ENCODE peak calls at places on chromosomes 5 and 9, in nine cellular contexts. P is IMR-90, O is PC-3, H is mesendoderm, N is PC-9, K is astrocyte, W is mammary epithelial cell, V is H9, E is A549. D is an unnamed sample.

GRCh38 chr5:59648949-59649921 is 244.3 kb downstream of the PDE4D start:
- DNase-seq in P (no peak), O (no peak), H (peak; percentile 97), N (no peak), K (peak; percentile 90), W (no peak), V (no peak), E (no peak), D (peak; percentile 66)

GRCh38 chr9:129270903-129271431 is 92.9 kb upstream of the IER5L start:
- DNase-seq in P (peak; percentile 44), O (no peak), H (no peak), N (no peak), K (peak; percentile 93), W (peak; percentile 82), V (no peak), E (no peak), D (no peak)

GRCh38 chr5:166341708-166342329 is 1949.6 kb upstream of the WWC1 start:
- DNase-seq in P (no peak), O (no peak), H (peak; percentile 40), N (no peak), K (no peak), W (no peak), V (no peak), E (no peak), D (no peak)

GRCh38 chr9:113738898-113739604 is 137.1 kb upstream of the ZNF618 start:
- DNase-seq in P (no peak), O (peak; percentile 11), H (peak; percentile 52), N (no peak), K (no peak), W (no peak), V (peak; percentile 42), E (no peak), D (no peak)

GRCh38 chr9:23674016-23674585 is 151.9 kb downstream of the ELAVL2 start:
- DNase-seq in P (no peak), O (no peak), H (no peak), N (no peak), K (peak; percentile 63), W (no peak), V (no peak), E (no peak), D (no peak)

GRCh38 chr5:176192094-176192721 is 46.0 kb upstream of the SIMC1 start:
- DNase-seq in P (no peak), O (no peak), H (no peak), N (no peak), K (no peak), W (no peak), V (no peak), E (no peak), D (no peak)

GRCh38 chr5:14685757-14686156 is 21.2 kb downstream of the OTULIN start:
- DNase-seq in P (peak; percentile 69), O (peak; percentile 79), H (peak; percentile 70), N (peak; percentile 54), K (peak; percentile 45), W (peak; percentile 53), V (no peak), E (peak; percentile 62), D (peak; percentile 62)

GRCh38 chr5:176823869-176824412 is 13.6 kb downstream of the UNC5A start:
- DNase-seq in P (no peak), O (no peak), H (no peak), N (peak; percentile 79), K (no peak), W (no peak), V (peak; percentile 78), E (no peak), D (no peak)

GRCh38 chr5:79802404-79802803 is 112.8 kb downstream of the CMYA5 start:
- DNase-seq in P (no peak), O (no peak), H (no peak), N (no peak), K (no peak), W (no peak), V (no peak), E (no peak), D (no peak)

GRCh38 chr9:114098021-114098659 is 952 bp downstream of the KIF12 start:
- DNase-seq in P (no peak), O (peak; percentile 39), H (peak; percentile 72), N (no peak), K (no peak), W (peak; percentile 28), V (peak; percentile 77), E (peak; percentile 44), D (peak; percentile 84)

GRCh38 chr5:57690724-57691123 is 208.1 kb upstream of the ACTBL2 start:
- DNase-seq in P (no peak), O (no peak), H (no peak), N (no peak), K (no peak), W (no peak), V (no peak), E (no peak), D (no peak)

GRCh38 chr5:138725153-138725884 is 27.9 kb upstream of the CTNNA1 start:
- DNase-seq in P (peak; percentile 48), O (peak; percentile 91), H (peak; percentile 97), N (peak; percentile 94), K (peak; percentile 65), W (peak; percentile 97), V (peak; percentile 93), E (no peak), D (peak; percentile 77)

GRCh38 chr5:119417891-119418781 is 34.2 kb upstream of the HSD17B4 start:
- DNase-seq in P (peak; percentile 76), O (peak; percentile 15), H (peak; percentile 59), N (no peak), K (peak; percentile 93), W (peak; percentile 48), V (no peak), E (no peak), D (no peak)

GRCh38 chr9:79184821-79185220 is 386.9 kb upstream of the TLE4 start:
- DNase-seq in P (peak; percentile 41), O (no peak), H (no peak), N (no peak), K (peak; percentile 77), W (no peak), V (no peak), E (no peak), D (no peak)

GRCh38 chr9:130927338-130927737 is 11.7 kb downstream of the FIBCD1 start:
- DNase-seq in P (peak; percentile 11), O (peak; percentile 42), H (no peak), N (no peak), K (no peak), W (no peak), V (no peak), E (no peak), D (no peak)

GRCh38 chr5:19886123-19886921 is 101.7 kb downstream of the CDH18 start:
- DNase-seq in P (peak; percentile 86), O (peak; percentile 54), H (peak; percentile 23), N (no peak), K (peak; percentile 80), W (peak; percentile 76), V (no peak), E (no peak), D (no peak)

GRCh38 chr9:72509635-72510034 is 11.8 kb upstream of the TMC1 start:
- DNase-seq in P (peak; percentile 51), O (peak; percentile 44), H (no peak), N (no peak), K (peak; percentile 66), W (peak; percentile 64), V (no peak), E (no peak), D (no peak)

GRCh38 chr9:72506615-72507014 is 14.8 kb upstream of the TMC1 start:
- DNase-seq in P (no peak), O (no peak), H (no peak), N (no peak), K (no peak), W (no peak), V (no peak), E (no peak), D (no peak)

DNA sequence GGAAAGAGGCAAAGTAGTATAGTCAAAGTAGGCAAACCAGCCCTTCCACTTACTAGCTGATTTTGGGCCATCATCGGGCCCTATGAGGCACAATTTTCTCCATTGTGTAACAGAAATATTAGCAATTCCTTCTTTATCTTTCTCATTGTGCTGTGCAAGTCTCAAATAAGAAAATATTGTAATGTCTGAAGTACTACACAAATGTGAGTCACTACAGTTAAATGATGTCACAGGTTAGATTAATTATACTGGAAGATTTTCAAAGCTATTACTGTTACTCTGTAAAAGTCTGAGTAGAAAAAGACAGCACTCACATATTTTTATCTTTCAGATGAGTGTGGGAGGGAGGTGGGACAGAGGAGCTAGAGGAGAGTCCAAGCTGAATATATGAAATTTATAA is 12.4 kb upstream of the TMC1 start:
- DNase-seq in P (peak; percentile 74), O (peak; percentile 48), H (no peak), N (no peak), K (peak; percentile 88), W (peak; percentile 70), V (no peak), E (no peak), D (no peak)
- H3K4me2 ChIP-seq in P (no peak overlapping the region), O (peak overlapping the region; percentile 19), H (no peak overlapping the region), N (peak overlapping the region; percentile 41), K (peak overlapping the region; percentile 43), W (peak overlapping the region; percentile 25), V (no peak overlapping the region), E (peak overlapping the region; percentile 25), D (no peak overlapping the region)

GRCh38 chr5:83547156-83547555 is 75.6 kb downstream of the VCAN start:
- DNase-seq in P (no peak), O (no peak), H (peak; percentile 23), N (no peak), K (peak; percentile 89), W (no peak), V (no peak), E (no peak), D (no peak)
- H3K4me2 ChIP-seq in P (no peak overlapping the region), O (no peak overlapping the region), H (no peak overlapping the region), N (no peak overlapping the region), K (no peak overlapping the region), W (no peak overlapping the region), V (no peak overlapping the region), E (no peak overlapping the region), D (no peak overlapping the region)

DNA sequence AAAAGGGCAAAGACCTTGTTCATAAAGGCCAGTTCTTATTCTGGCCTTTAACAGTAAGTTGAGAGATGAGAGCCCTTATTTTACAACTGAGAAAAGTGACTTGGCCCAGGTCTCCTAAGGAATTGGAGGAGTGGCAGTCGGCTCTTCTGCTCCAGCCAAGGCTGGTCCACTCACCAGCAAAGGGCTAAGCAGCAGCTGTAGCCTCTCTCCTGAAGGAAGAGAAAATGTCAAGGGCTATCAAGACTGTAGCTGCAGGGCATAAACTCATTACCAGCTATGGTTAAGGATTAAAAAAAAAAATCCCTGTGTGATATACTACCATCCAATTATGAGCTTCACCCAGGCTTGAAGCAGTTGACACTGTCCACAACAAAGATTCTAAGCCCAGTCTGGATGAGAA is 138.6 kb upstream of the RAD23B start:
- DNase-seq in P (no peak), O (no peak), H (no peak), N (no peak), K (no peak), W (no peak), V (no peak), E (no peak), D (no peak)
- H3K4me2 ChIP-seq in P (no peak overlapping the region), O (no peak overlapping the region), H (no peak overlapping the region), N (no peak overlapping the region), K (no peak overlapping the region), W (no peak overlapping the region), V (no peak overlapping the region), E (no peak overlapping the region), D (no peak overlapping the region)

DNA sequence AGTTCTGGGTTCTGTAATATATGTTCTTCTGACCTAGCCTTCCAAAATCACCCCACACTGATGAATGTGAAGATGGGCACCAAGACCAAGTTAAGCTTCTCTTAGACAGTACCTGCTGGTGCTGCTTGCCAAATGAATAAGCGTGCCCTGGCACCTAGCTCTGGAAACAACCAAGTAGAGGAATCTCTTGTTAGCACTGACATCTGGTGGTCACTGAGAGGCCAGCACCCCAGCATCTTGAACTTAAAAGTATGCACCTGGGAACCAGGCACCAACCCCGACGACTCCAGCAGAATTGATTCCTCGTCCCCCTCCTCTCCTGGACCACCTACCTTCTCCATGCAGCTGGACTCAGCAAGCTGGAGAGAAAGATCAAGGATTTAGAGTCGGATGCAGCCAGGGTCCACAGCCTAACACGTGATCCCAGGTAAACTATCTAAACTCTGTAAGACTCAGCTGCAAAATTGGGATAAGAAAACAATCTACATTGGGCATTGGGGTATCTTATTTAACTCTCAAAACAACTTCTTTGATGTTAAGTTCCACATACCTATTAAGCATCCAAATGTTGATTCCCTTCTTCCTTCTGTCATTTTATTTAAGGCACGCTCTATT is 89.8 kb downstream of the SLC1A3 start:
- DNase-seq in P (peak; percentile 61), O (peak; percentile 86), H (peak; percentile 75), N (peak; percentile 55), K (peak; percentile 41), W (peak; percentile 61), V (peak; percentile 77), E (peak; percentile 55), D (peak; percentile 78)
- H3K4me2 ChIP-seq in P (no peak overlapping the region), O (peak overlapping the region; percentile 43), H (no peak overlapping the region), N (peak overlapping the region; percentile 32), K (no peak overlapping the region), W (no peak overlapping the region), V (no peak overlapping the region), E (no peak overlapping the region), D (no peak overlapping the region)